ENCODE peak calls at places on chromosomes 4 and X, in five cellular contexts. X, Z, A, L and M are unnamed samples.

GRCh38 chrX:150635952-150636351 is 57.2 kb upstream of the MTMR1 start:
- DNase-seq in X (no peak), Z (peak), A (no peak), L (no peak), M (no peak)

GRCh38 chr4:166066936-166067335 is 193.9 kb downstream of the TLL1 start:
- DNase-seq in X (no peak), Z (no peak), A (no peak), L (no peak), M (peak)

GRCh38 chr4:2934077-2934812 is 29.0 kb downstream of the NOP14 start:
- DNase-seq in X (no peak), Z (peak), A (peak), L (peak), M (peak)

GRCh38 chr4:57119054-57119651 is 9.0 kb upstream of the IGFBP7 start:
- DNase-seq in X (no peak), Z (peak), A (no peak), L (no peak), M (peak)

GRCh38 chr4:54439831-54440243 is 210.7 kb downstream of the PDGFRA start:
- DNase-seq in X (no peak), Z (peak), A (no peak), L (peak), M (peak)

GRCh38 chr4:152309418-152309817 is 226.5 kb downstream of the FBXW7 start:
- DNase-seq in X (no peak), Z (peak), A (no peak), L (peak), M (peak)

GRCh38 chr4:123017636-123018390 is 95.4 kb upstream of the NUDT6 start:
- DNase-seq in X (no peak), Z (peak), A (no peak), L (no peak), M (no peak)

GRCh38 chr4:183284965-183285364 is 35.1 kb downstream of the CLDN22 start:
- DNase-seq in X (no peak), Z (peak), A (no peak), L (no peak), M (no peak)

GRCh38 chr4:141054446-141054845 is 78.8 kb downstream of the RNF150 start:
- DNase-seq in X (no peak), Z (no peak), A (no peak), L (no peak), M (no peak)

GRCh38 chr4:164177753-164178152 is 576.2 kb upstream of the SMIM31 start:
- DNase-seq in X (no peak), Z (no peak), A (no peak), L (no peak), M (no peak)

GRCh38 chr4:183412836-183413561 is 31.4 kb upstream of the CDKN2AIP start:
- DNase-seq in X (no peak), Z (no peak), A (no peak), L (no peak), M (no peak)

GRCh38 chrX:84907324-84907946 is 96.2 kb upstream of the APOOL start:
- DNase-seq in X (no peak), Z (peak), A (no peak), L (peak), M (peak)

GRCh38 chr4:81465668-81466357 is 5.9 kb downstream of the RASGEF1B start:
- DNase-seq in X (no peak), Z (no peak), A (no peak), L (peak), M (peak)

GRCh38 chr4:187128971-187129370 is 405.3 kb upstream of the FAT1 start:
- DNase-seq in X (no peak), Z (peak), A (no peak), L (no peak), M (no peak)

GRCh38 chr4:146585761-146586333 is 52.8 kb upstream of the POU4F2 start:
- DNase-seq in X (no peak), Z (no peak), A (no peak), L (peak), M (no peak)

GRCh38 chr4:56469489-56470210 is 2.2 kb downstream of the SRP72 start:
- DNase-seq in X (no peak), Z (no peak), A (no peak), L (no peak), M (no peak)

GRCh38 chrX:38102875-38103274 is 96.5 kb downstream of the SYTL5 start:
- DNase-seq in X (no peak), Z (no peak), A (no peak), L (no peak), M (no peak)

GRCh38 chr4:37661643-37662221 is 24.4 kb downstream of the RELL1 start:
- DNase-seq in X (no peak), Z (no peak), A (no peak), L (no peak), M (peak)

GRCh38 chr4:86939123-86939522 is 4.3 kb downstream of the AFF1 start:
- DNase-seq in X (no peak), Z (peak), A (no peak), L (no peak), M (no peak)

GRCh38 chr4:183857040-183857439 is 48.1 kb upstream of the STOX2 start:
- DNase-seq in X (no peak), Z (peak), A (no peak), L (no peak), M (no peak)

GRCh38 chrX:70171636-70172035 is 5.6 kb upstream of the DGAT2L6 start:
- DNase-seq in X (no peak), Z (peak), A (no peak), L (no peak), M (no peak)

GRCh38 chr4:6672131-6672530 is 21.5 kb upstream of the S100P start:
- DNase-seq in X (no peak), Z (no peak), A (no peak), L (no peak), M (no peak)

GRCh38 chr4:176981551-176981950 is 188.8 kb upstream of the VEGFC start:
- DNase-seq in X (no peak), Z (no peak), A (no peak), L (no peak), M (no peak)

GRCh38 chrX:34288782-34289181 is 156.7 kb upstream of the FAM47A start:
- DNase-seq in X (no peak), Z (peak), A (no peak), L (no peak), M (no peak)

GRCh38 chrX:94831364-94831763 is 1157.4 kb downstream of the FAM133A start:
- DNase-seq in X (no peak), Z (peak), A (no peak), L (peak), M (peak)

GRCh38 chr4:41505161-41505653 is 32.8 kb upstream of the LIMCH1 start:
- DNase-seq in X (no peak), Z (peak), A (no peak), L (peak), M (peak)

GRCh38 chrX:94834226-94834625 is 1160.2 kb downstream of the FAM133A start:
- DNase-seq in X (no peak), Z (no peak), A (no peak), L (no peak), M (no peak)